ENCODE peak calls at places on chromosomes 1 and 21, in four cellular contexts. A is H1, J is K562, U is HepG2. P is an unnamed sample.

GRCh38 chr1:180926164-180926981 is 13.7 kb downstream of the KIAA1614 start:
- DNase-seq in A (no peak), J (peak), U (no peak), P (no peak)

GRCh38 chr1:205069371-205070125 is 14.7 kb downstream of the TMEM81 start:
- DNase-seq in A (no peak), J (no peak), U (no peak), P (no peak)

GRCh38 chr1:50308883-50309282 is 114.4 kb downstream of the DMRTA2 start:
- DNase-seq in A (peak), J (peak), U (peak), P (peak)

GRCh38 chr1:22831729-22832413 is 121.2 kb downstream of the EPHB2 start:
- DNase-seq in A (no peak), J (no peak), U (peak), P (peak)

GRCh38 chr1:41476807-41477361 is 7.6 kb downstream of the EDN2 start:
- DNase-seq in A (no peak), J (no peak), U (peak), P (no peak)

GRCh38 chr1:145696630-145696960 is 10.6 kb downstream of the PDZK1 start:
- DNase-seq in A (no peak), J (no peak), U (no peak), P (no peak)

GRCh38 chr1:203171341-203172183 is 4.1 kb downstream of the MYBPH start:
- DNase-seq in A (no peak), J (no peak), U (no peak), P (no peak)

GRCh38 chr1:84780000-84780716 is 89.9 kb upstream of the SSX2IP start:
- DNase-seq in A (no peak), J (no peak), U (no peak), P (no peak)

GRCh38 chr1:184022651-184023050 is 14.9 kb downstream of the COLGALT2 start:
- DNase-seq in A (no peak), J (no peak), U (no peak), P (no peak)

GRCh38 chr1:145995964-145996432 is 381 bp downstream of the TXNIP start:
- DNase-seq in A (no peak), J (peak), U (no peak), P (no peak)

GRCh38 chr1:173420330-173420806 is 56.8 kb upstream of the PRDX6 start:
- DNase-seq in A (peak), J (peak), U (peak), P (peak)

GRCh38 chr1:34164510-34165381 is at the start of gene CSMD2:
- DNase-seq in A (peak), J (no peak), U (no peak), P (peak)

GRCh38 chr1:53575141-53575947 is 116.1 kb downstream of the DMRTB1 start:
- DNase-seq in A (no peak), J (no peak), U (no peak), P (no peak)

GRCh38 chr1:13737388-13737787 is 37.4 kb downstream of the PRDM2 start:
- DNase-seq in A (no peak), J (no peak), U (no peak), P (no peak)

GRCh38 chr1:19505694-19506457 is 20.5 kb upstream of the CAPZB start:
- DNase-seq in A (no peak), J (no peak), U (no peak), P (no peak)

GRCh38 chr1:155458111-155458510 is 104.5 kb downstream of the ASH1L start:
- DNase-seq in A (no peak), J (no peak), U (peak), P (no peak)

GRCh38 chr1:38353956-38354355 is 307.4 kb upstream of the POU3F1 start:
- DNase-seq in A (no peak), J (no peak), U (no peak), P (no peak)

GRCh38 chr1:151802372-151802771 is 2.8 kb downstream of the LINGO4 start:
- DNase-seq in A (no peak), J (no peak), U (no peak), P (no peak)

GRCh38 chr1:29830383-29830782 is 594.1 kb downstream of the PTPRU start:
- DNase-seq in A (peak), J (no peak), U (no peak), P (no peak)

GRCh38 chr1:49435291-49435690 is 588.5 kb downstream of the AGBL4 start:
- DNase-seq in A (no peak), J (no peak), U (no peak), P (no peak)

GRCh38 chr1:10152709-10153284 is 57.6 kb upstream of the KIF1B start:
- DNase-seq in A (peak), J (peak), U (no peak), P (peak)

GRCh38 chr1:229941160-229941559 is 125.9 kb upstream of the GALNT2 start:
- DNase-seq in A (no peak), J (no peak), U (no peak), P (no peak)

GRCh38 chr21:45158491-45159423 is 84.4 kb downstream of the ADARB1 start:
- DNase-seq in A (peak), J (no peak), U (no peak), P (no peak)

GRCh38 chr1:53740621-53741105 is 1.7 kb upstream of the GLIS1 start:
- DNase-seq in A (no peak), J (no peak), U (peak), P (no peak)

GRCh38 chr21:46158666-46159300 is 3.4 kb upstream of the FTCD start:
- DNase-seq in A (no peak), J (no peak), U (no peak), P (no peak)

GRCh38 chr1:37307907-37308570 is 166.3 kb upstream of the ZC3H12A start:
- DNase-seq in A (no peak), J (no peak), U (no peak), P (no peak)

GRCh38 chr1:29540801-29541357 is 304.6 kb downstream of the PTPRU start:
- DNase-seq in A (no peak), J (no peak), U (no peak), P (no peak)

GRCh38 chr1:189007824-189008223 is 1469.8 kb downstream of the BRINP3 start:
- DNase-seq in A (no peak), J (no peak), U (no peak), P (no peak)

GRCh38 chr1:153939476-153939875 is 7.0 kb downstream of the DENND4B start:
- DNase-seq in A (no peak), J (no peak), U (no peak), P (no peak)
- TF ChIP-seq KDM1A in A (no peak), J (no peak), U (no peak), P (no peak)

DNA sequence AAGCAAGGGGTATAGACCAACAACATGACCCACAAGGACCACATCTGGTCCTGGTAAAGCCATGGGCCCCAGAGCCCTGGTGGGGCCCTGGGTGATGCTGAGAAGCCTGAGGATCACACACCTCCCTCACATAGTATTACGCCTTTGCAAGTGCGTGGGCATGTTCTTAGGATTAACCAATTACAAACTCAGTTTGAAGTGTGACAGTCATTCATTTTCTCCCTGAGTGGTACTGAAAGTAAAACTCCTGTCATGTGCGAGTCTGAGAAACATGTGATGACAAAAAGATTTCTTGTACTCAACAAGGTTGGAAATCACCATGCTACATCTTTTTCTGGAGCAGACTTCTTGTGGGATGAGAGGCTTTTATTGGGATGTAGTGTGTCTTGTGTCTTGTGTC is 315.3 kb upstream of the DUSP10 start:
- DNase-seq in A (no peak), J (no peak), U (no peak), P (no peak)
- TF ChIP-seq JUN in A (no peak), J (no peak), U (no peak), P (no peak)

GRCh38 chr1:32012709-32013385 is 821 bp upstream of the KHDRBS1 start:
- DNase-seq in A (no peak), J (peak), U (no peak), P (no peak)

GRCh38 chr1:32010246-32010645 is 3.4 kb upstream of the KHDRBS1 start:
- DNase-seq in A (no peak), J (peak), U (no peak), P (no peak)

GRCh38 chr1:32013386-32014198 is at the start of gene KHDRBS1:
- DNase-seq in A (peak), J (peak), U (peak), P (peak)

GRCh38 chr1:32014937-32015363 is 1.3 kb downstream of the KHDRBS1 start:
- DNase-seq in A (no peak), J (no peak), U (no peak), P (no peak)

GRCh38 chr1:32014199-32014936 is 700 bp downstream of the KHDRBS1 start:
- DNase-seq in A (peak), J (peak), U (no peak), P (peak)
- TF ChIP-seq KDM1A in A (no peak), J (no peak), U (no peak), P (no peak)

GRCh38 chr21:34824314-34824713 is 155.5 kb downstream of the CLIC6 start:
- DNase-seq in A (no peak), J (no peak), U (no peak), P (no peak)
- TF ChIP-seq JUN in A (no peak), J (no peak), U (no peak), P (no peak)